ENCODE peak calls at places on chromosome 19, in six cellular contexts. G is MV-4-11; C is adrenal gland; S is T-helper 1 cell; X is activated T-cell treated with anti-CD3 and anti-CD28 coated beads, Interleukin-2, amount 50 U/mL, for 48 hours; J is left ventricle myocardium superior. M is an unnamed sample.

GRCh38 chr19:16739546-16739945 is 19.9 kb downstream of the NWD1 start:
- DNase-seq in G (no peak), C (no peak), S (no peak), X (no peak), J (no peak), M (no peak)

GRCh38 chr19:4909172-4909896 is at the start of gene UHRF1:
- DNase-seq in G (peak; percentile 77), C (no peak), S (no peak), X (peak; percentile 91), J (no peak), M (no peak)

GRCh38 chr19:12996542-12997094 is 1.3 kb downstream of the NFIX start:
- DNase-seq in G (no peak), C (peak; percentile 51), S (no peak), X (no peak), J (peak; percentile 76), M (no peak)

GRCh38 chr19:50555447-50556235 is 12.6 kb downstream of the LRRC4B start:
- DNase-seq in G (no peak), C (no peak), S (no peak), X (no peak), J (no peak), M (peak; percentile 28)

GRCh38 chr19:18340990-18341868 is 831 bp downstream of the PGPEP1 start:
- DNase-seq in G (peak; percentile 72), C (peak; percentile 87), S (peak; percentile 33), X (peak; percentile 82), J (peak; percentile 66), M (peak; percentile 48)

GRCh38 chr19:30036154-30037129 is 94.4 kb downstream of the URI1 start:
- DNase-seq in G (no peak), C (no peak), S (no peak), X (no peak), J (no peak), M (no peak)

GRCh38 chr19:49011194-49011593 is 5.7 kb downstream of the LHB start:
- DNase-seq in G (no peak), C (no peak), S (no peak), X (no peak), J (no peak), M (no peak)

GRCh38 chr19:32719611-32720059 is at the start of gene TDRD12:
- DNase-seq in G (no peak), C (peak; percentile 40), S (no peak), X (no peak), J (no peak), M (no peak)

GRCh38 chr19:47587295-47587694 is 14.3 kb upstream of the ZNF541 start:
- DNase-seq in G (no peak), C (peak; percentile 26), S (no peak), X (no peak), J (no peak), M (no peak)

GRCh38 chr19:2969104-2969504 is 8.3 kb upstream of the TLE6 start:
- DNase-seq in G (no peak), C (peak; percentile 72), S (no peak), X (no peak), J (peak; percentile 71), M (peak; percentile 68)

GRCh38 chr19:20318616-20319015 is 151.6 kb downstream of the ZNF486 start:
- DNase-seq in G (no peak), C (no peak), S (no peak), X (no peak), J (no peak), M (no peak)

GRCh38 chr19:47095707-47096704 is 17.6 kb downstream of the ZC3H4 start:
- DNase-seq in G (peak; percentile 93), C (no peak), S (no peak), X (peak; percentile 29), J (peak; percentile 87), M (peak; percentile 77)

GRCh38 chr19:19821366-19822147 is at the start of gene ZNF506:
- DNase-seq in G (peak; percentile 99), C (peak; percentile 98), S (peak; percentile 95), X (peak; percentile 96), J (peak; percentile 99), M (peak; percentile 99)

GRCh38 chr19:47023448-47023794 is 3.8 kb downstream of the NPAS1 start:
- DNase-seq in G (no peak), C (no peak), S (no peak), X (no peak), J (no peak), M (no peak)

GRCh38 chr19:4338441-4339350 is at the start of gene STAP2:
- DNase-seq in G (no peak), C (peak; percentile 45), S (no peak), X (peak; percentile 53), J (peak; percentile 31), M (no peak)

GRCh38 chr19:48341006-48341405 is 15.7 kb downstream of the EMP3 start:
- DNase-seq in G (no peak), C (peak; percentile 76), S (no peak), X (no peak), J (no peak), M (no peak)

GRCh38 chr19:49229416-49229815 is 71.8 kb downstream of the TRPM4 start:
- DNase-seq in G (no peak), C (no peak), S (no peak), X (no peak), J (no peak), M (no peak)

GRCh38 chr19:54554006-54554405 is 19.6 kb upstream of the LILRA2 start:
- DNase-seq in G (no peak), C (no peak), S (no peak), X (no peak), J (no peak), M (no peak)

GRCh38 chr19:54481326-54481930 is 8.3 kb upstream of the CDC42EP5 start:
- DNase-seq in G (peak; percentile 50), C (no peak), S (no peak), X (peak; percentile 58), J (no peak), M (no peak)

GRCh38 chr19:46391296-46392251 is 21.8 kb downstream of the CCDC8 start:
- DNase-seq in G (no peak), C (peak; percentile 14), S (no peak), X (no peak), J (no peak), M (no peak)

M was measured in left ventricle myocardium inferior.